ENCODE peak calls at places on chromosome 4, in nine cellular contexts. One of them, this sample, is unnamed.

GRCh38 chr4:169080970-169081369 is 70.9 kb upstream of the CBR4 start:
- DNase-seq in T-cell: no peak
- DNase-seq in stimulated activated CD4-positive, alpha-beta T cell treated with anti-CD3 and anti-CD28 coated beads, TNF-alpha, amount 100 ng/mL, for 4 hours: no peak
- DNase-seq in substantia nigra: no peak
- DNase-seq in cardiac fibroblast: peak
- DNase-seq in HT1080: peak
- DNase-seq in activated naive CD8-positive, alpha-beta T cell treated with anti-CD3 and anti-CD28 coated beads, Interleukin-2, amount 10 ng/mL, durations not matched to agents 7 days and 5 days: no peak
- DNase-seq in head of caudate nucleus: no peak
- DNase-seq in T-helper 9 cell: no peak
- DNase-seq in this sample: no peak

GRCh38 chr4:162201673-162202072 is 37.9 kb upstream of the FSTL5 start:
- DNase-seq in T-cell: no peak
- DNase-seq in stimulated activated CD4-positive, alpha-beta T cell treated with anti-CD3 and anti-CD28 coated beads, TNF-alpha, amount 100 ng/mL, for 4 hours: no peak
- DNase-seq in substantia nigra: no peak
- DNase-seq in cardiac fibroblast: no peak
- DNase-seq in HT1080: peak
- DNase-seq in activated naive CD8-positive, alpha-beta T cell treated with anti-CD3 and anti-CD28 coated beads, Interleukin-2, amount 10 ng/mL, durations not matched to agents 7 days and 5 days: no peak
- DNase-seq in head of caudate nucleus: no peak
- DNase-seq in T-helper 9 cell: no peak
- DNase-seq in this sample: no peak

GRCh38 chr4:182969651-182970279 is 52.6 kb upstream of the DCTD start:
- DNase-seq in T-cell: no peak
- DNase-seq in stimulated activated CD4-positive, alpha-beta T cell treated with anti-CD3 and anti-CD28 coated beads, TNF-alpha, amount 100 ng/mL, for 4 hours: no peak
- DNase-seq in substantia nigra: no peak
- DNase-seq in cardiac fibroblast: no peak
- DNase-seq in HT1080: no peak
- DNase-seq in activated naive CD8-positive, alpha-beta T cell treated with anti-CD3 and anti-CD28 coated beads, Interleukin-2, amount 10 ng/mL, durations not matched to agents 7 days and 5 days: no peak
- DNase-seq in head of caudate nucleus: no peak
- DNase-seq in T-helper 9 cell: no peak
- DNase-seq in this sample: no peak

GRCh38 chr4:8472689-8473197 is 32.2 kb downstream of the TRMT44 start:
- DNase-seq in T-cell: no peak
- DNase-seq in stimulated activated CD4-positive, alpha-beta T cell treated with anti-CD3 and anti-CD28 coated beads, TNF-alpha, amount 100 ng/mL, for 4 hours: no peak
- DNase-seq in substantia nigra: no peak
- DNase-seq in cardiac fibroblast: peak
- DNase-seq in HT1080: peak
- DNase-seq in activated naive CD8-positive, alpha-beta T cell treated with anti-CD3 and anti-CD28 coated beads, Interleukin-2, amount 10 ng/mL, durations not matched to agents 7 days and 5 days: no peak
- DNase-seq in head of caudate nucleus: no peak
- DNase-seq in T-helper 9 cell: no peak
- DNase-seq in this sample: no peak

GRCh38 chr4:8725071-8725841 is 132.7 kb downstream of the CPZ start:
- DNase-seq in T-cell: no peak
- DNase-seq in stimulated activated CD4-positive, alpha-beta T cell treated with anti-CD3 and anti-CD28 coated beads, TNF-alpha, amount 100 ng/mL, for 4 hours: no peak
- DNase-seq in substantia nigra: no peak
- DNase-seq in cardiac fibroblast: no peak
- DNase-seq in HT1080: no peak
- DNase-seq in activated naive CD8-positive, alpha-beta T cell treated with anti-CD3 and anti-CD28 coated beads, Interleukin-2, amount 10 ng/mL, durations not matched to agents 7 days and 5 days: no peak
- DNase-seq in head of caudate nucleus: no peak
- DNase-seq in T-helper 9 cell: no peak
- DNase-seq in this sample: no peak

GRCh38 chr4:6019316-6020263 is 1.4 kb upstream of the C4orf50 start:
- DNase-seq in T-cell: no peak
- DNase-seq in stimulated activated CD4-positive, alpha-beta T cell treated with anti-CD3 and anti-CD28 coated beads, TNF-alpha, amount 100 ng/mL, for 4 hours: no peak
- DNase-seq in substantia nigra: peak
- DNase-seq in cardiac fibroblast: peak
- DNase-seq in HT1080: peak
- DNase-seq in activated naive CD8-positive, alpha-beta T cell treated with anti-CD3 and anti-CD28 coated beads, Interleukin-2, amount 10 ng/mL, durations not matched to agents 7 days and 5 days: no peak
- DNase-seq in head of caudate nucleus: peak
- DNase-seq in T-helper 9 cell: no peak
- DNase-seq in this sample: peak

GRCh38 chr4:119525005-119525749 is 103.4 kb downstream of the PDE5A start:
- DNase-seq in T-cell: no peak
- DNase-seq in stimulated activated CD4-positive, alpha-beta T cell treated with anti-CD3 and anti-CD28 coated beads, TNF-alpha, amount 100 ng/mL, for 4 hours: no peak
- DNase-seq in substantia nigra: no peak
- DNase-seq in cardiac fibroblast: peak
- DNase-seq in HT1080: peak
- DNase-seq in activated naive CD8-positive, alpha-beta T cell treated with anti-CD3 and anti-CD28 coated beads, Interleukin-2, amount 10 ng/mL, durations not matched to agents 7 days and 5 days: no peak
- DNase-seq in head of caudate nucleus: no peak
- DNase-seq in T-helper 9 cell: no peak
- DNase-seq in this sample: no peak

GRCh38 chr4:47930971-47931804 is 16.8 kb upstream of the NFXL1 start:
- DNase-seq in T-cell: no peak
- DNase-seq in stimulated activated CD4-positive, alpha-beta T cell treated with anti-CD3 and anti-CD28 coated beads, TNF-alpha, amount 100 ng/mL, for 4 hours: no peak
- DNase-seq in substantia nigra: no peak
- DNase-seq in cardiac fibroblast: peak
- DNase-seq in HT1080: peak
- DNase-seq in activated naive CD8-positive, alpha-beta T cell treated with anti-CD3 and anti-CD28 coated beads, Interleukin-2, amount 10 ng/mL, durations not matched to agents 7 days and 5 days: no peak
- DNase-seq in head of caudate nucleus: no peak
- DNase-seq in T-helper 9 cell: no peak
- DNase-seq in this sample: no peak

GRCh38 chr4:17315459-17315858 is 196.4 kb downstream of the QDPR start:
- DNase-seq in T-cell: no peak
- DNase-seq in stimulated activated CD4-positive, alpha-beta T cell treated with anti-CD3 and anti-CD28 coated beads, TNF-alpha, amount 100 ng/mL, for 4 hours: no peak
- DNase-seq in substantia nigra: no peak
- DNase-seq in cardiac fibroblast: no peak
- DNase-seq in HT1080: no peak
- DNase-seq in activated naive CD8-positive, alpha-beta T cell treated with anti-CD3 and anti-CD28 coated beads, Interleukin-2, amount 10 ng/mL, durations not matched to agents 7 days and 5 days: no peak
- DNase-seq in head of caudate nucleus: no peak
- DNase-seq in T-helper 9 cell: no peak
- DNase-seq in this sample: no peak

GRCh38 chr4:118727360-118727759 is 42.2 kb downstream of the METTL14 start:
- DNase-seq in T-cell: no peak
- DNase-seq in stimulated activated CD4-positive, alpha-beta T cell treated with anti-CD3 and anti-CD28 coated beads, TNF-alpha, amount 100 ng/mL, for 4 hours: no peak
- DNase-seq in substantia nigra: no peak
- DNase-seq in cardiac fibroblast: no peak
- DNase-seq in HT1080: peak
- DNase-seq in activated naive CD8-positive, alpha-beta T cell treated with anti-CD3 and anti-CD28 coated beads, Interleukin-2, amount 10 ng/mL, durations not matched to agents 7 days and 5 days: no peak
- DNase-seq in head of caudate nucleus: no peak
- DNase-seq in T-helper 9 cell: no peak
- DNase-seq in this sample: no peak

GRCh38 chr4:40747436-40747835 is 2.3 kb upstream of the NSUN7 start:
- DNase-seq in T-cell: no peak
- DNase-seq in stimulated activated CD4-positive, alpha-beta T cell treated with anti-CD3 and anti-CD28 coated beads, TNF-alpha, amount 100 ng/mL, for 4 hours: no peak
- DNase-seq in substantia nigra: no peak
- DNase-seq in cardiac fibroblast: no peak
- DNase-seq in HT1080: no peak
- DNase-seq in activated naive CD8-positive, alpha-beta T cell treated with anti-CD3 and anti-CD28 coated beads, Interleukin-2, amount 10 ng/mL, durations not matched to agents 7 days and 5 days: no peak
- DNase-seq in head of caudate nucleus: no peak
- DNase-seq in T-helper 9 cell: no peak
- DNase-seq in this sample: no peak

GRCh38 chr4:112531146-112531545 is 15.2 kb upstream of the NEUROG2 start:
- DNase-seq in T-cell: no peak
- DNase-seq in stimulated activated CD4-positive, alpha-beta T cell treated with anti-CD3 and anti-CD28 coated beads, TNF-alpha, amount 100 ng/mL, for 4 hours: no peak
- DNase-seq in substantia nigra: no peak
- DNase-seq in cardiac fibroblast: peak
- DNase-seq in HT1080: no peak
- DNase-seq in activated naive CD8-positive, alpha-beta T cell treated with anti-CD3 and anti-CD28 coated beads, Interleukin-2, amount 10 ng/mL, durations not matched to agents 7 days and 5 days: no peak
- DNase-seq in head of caudate nucleus: no peak
- DNase-seq in T-helper 9 cell: no peak
- DNase-seq in this sample: no peak

GRCh38 chr4:23033796-23034195 is 341.1 kb downstream of the GBA3 start:
- DNase-seq in T-cell: no peak
- DNase-seq in stimulated activated CD4-positive, alpha-beta T cell treated with anti-CD3 and anti-CD28 coated beads, TNF-alpha, amount 100 ng/mL, for 4 hours: no peak
- DNase-seq in substantia nigra: no peak
- DNase-seq in cardiac fibroblast: peak
- DNase-seq in HT1080: no peak
- DNase-seq in activated naive CD8-positive, alpha-beta T cell treated with anti-CD3 and anti-CD28 coated beads, Interleukin-2, amount 10 ng/mL, durations not matched to agents 7 days and 5 days: no peak
- DNase-seq in head of caudate nucleus: no peak
- DNase-seq in T-helper 9 cell: no peak
- DNase-seq in this sample: no peak

GRCh38 chr4:10951306-10951705 is 266.7 kb upstream of the CLNK start:
- DNase-seq in T-cell: no peak
- DNase-seq in stimulated activated CD4-positive, alpha-beta T cell treated with anti-CD3 and anti-CD28 coated beads, TNF-alpha, amount 100 ng/mL, for 4 hours: no peak
- DNase-seq in substantia nigra: no peak
- DNase-seq in cardiac fibroblast: no peak
- DNase-seq in HT1080: peak
- DNase-seq in activated naive CD8-positive, alpha-beta T cell treated with anti-CD3 and anti-CD28 coated beads, Interleukin-2, amount 10 ng/mL, durations not matched to agents 7 days and 5 days: no peak
- DNase-seq in head of caudate nucleus: no peak
- DNase-seq in T-helper 9 cell: no peak
- DNase-seq in this sample: no peak

GRCh38 chr4:24857996-24858395 is 54.8 kb downstream of the CCDC149 start:
- DNase-seq in T-cell: no peak
- DNase-seq in stimulated activated CD4-positive, alpha-beta T cell treated with anti-CD3 and anti-CD28 coated beads, TNF-alpha, amount 100 ng/mL, for 4 hours: no peak
- DNase-seq in substantia nigra: no peak
- DNase-seq in cardiac fibroblast: peak
- DNase-seq in HT1080: peak
- DNase-seq in activated naive CD8-positive, alpha-beta T cell treated with anti-CD3 and anti-CD28 coated beads, Interleukin-2, amount 10 ng/mL, durations not matched to agents 7 days and 5 days: no peak
- DNase-seq in head of caudate nucleus: no peak
- DNase-seq in T-helper 9 cell: no peak
- DNase-seq in this sample: no peak

GRCh38 chr4:73864973-73865372 is 4.2 kb upstream of the CXCL1 start:
- DNase-seq in T-cell: no peak
- DNase-seq in stimulated activated CD4-positive, alpha-beta T cell treated with anti-CD3 and anti-CD28 coated beads, TNF-alpha, amount 100 ng/mL, for 4 hours: no peak
- DNase-seq in substantia nigra: no peak
- DNase-seq in cardiac fibroblast: peak
- DNase-seq in HT1080: no peak
- DNase-seq in activated naive CD8-positive, alpha-beta T cell treated with anti-CD3 and anti-CD28 coated beads, Interleukin-2, amount 10 ng/mL, durations not matched to agents 7 days and 5 days: no peak
- DNase-seq in head of caudate nucleus: no peak
- DNase-seq in T-helper 9 cell: no peak
- DNase-seq in this sample: no peak

GRCh38 chr4:100819505-100819904 is 301.7 kb upstream of the EMCN start:
- DNase-seq in T-cell: no peak
- DNase-seq in stimulated activated CD4-positive, alpha-beta T cell treated with anti-CD3 and anti-CD28 coated beads, TNF-alpha, amount 100 ng/mL, for 4 hours: no peak
- DNase-seq in substantia nigra: no peak
- DNase-seq in cardiac fibroblast: no peak
- DNase-seq in HT1080: no peak
- DNase-seq in activated naive CD8-positive, alpha-beta T cell treated with anti-CD3 and anti-CD28 coated beads, Interleukin-2, amount 10 ng/mL, durations not matched to agents 7 days and 5 days: no peak
- DNase-seq in head of caudate nucleus: peak
- DNase-seq in T-helper 9 cell: no peak
- DNase-seq in this sample: no peak

GRCh38 chr4:159400782-159401712 is 298.2 kb downstream of the RAPGEF2 start:
- DNase-seq in T-cell: no peak
- DNase-seq in stimulated activated CD4-positive, alpha-beta T cell treated with anti-CD3 and anti-CD28 coated beads, TNF-alpha, amount 100 ng/mL, for 4 hours: no peak
- DNase-seq in substantia nigra: no peak
- DNase-seq in cardiac fibroblast: peak
- DNase-seq in HT1080: no peak
- DNase-seq in activated naive CD8-positive, alpha-beta T cell treated with anti-CD3 and anti-CD28 coated beads, Interleukin-2, amount 10 ng/mL, durations not matched to agents 7 days and 5 days: no peak
- DNase-seq in head of caudate nucleus: no peak
- DNase-seq in T-helper 9 cell: no peak
- DNase-seq in this sample: no peak

GRCh38 chr4:38013461-38014366 is 53.5 kb downstream of the PTTG2 start:
- DNase-seq in T-cell: no peak
- DNase-seq in stimulated activated CD4-positive, alpha-beta T cell treated with anti-CD3 and anti-CD28 coated beads, TNF-alpha, amount 100 ng/mL, for 4 hours: no peak
- DNase-seq in substantia nigra: no peak
- DNase-seq in cardiac fibroblast: peak
- DNase-seq in HT1080: peak
- DNase-seq in activated naive CD8-positive, alpha-beta T cell treated with anti-CD3 and anti-CD28 coated beads, Interleukin-2, amount 10 ng/mL, durations not matched to agents 7 days and 5 days: no peak
- DNase-seq in head of caudate nucleus: peak
- DNase-seq in T-helper 9 cell: no peak
- DNase-seq in this sample: no peak

GRCh38 chr4:6183740-6184139 is 16.6 kb downstream of the JAKMIP1 start:
- DNase-seq in T-cell: no peak
- DNase-seq in stimulated activated CD4-positive, alpha-beta T cell treated with anti-CD3 and anti-CD28 coated beads, TNF-alpha, amount 100 ng/mL, for 4 hours: no peak
- DNase-seq in substantia nigra: no peak
- DNase-seq in cardiac fibroblast: no peak
- DNase-seq in HT1080: no peak
- DNase-seq in activated naive CD8-positive, alpha-beta T cell treated with anti-CD3 and anti-CD28 coated beads, Interleukin-2, amount 10 ng/mL, durations not matched to agents 7 days and 5 days: no peak
- DNase-seq in head of caudate nucleus: no peak
- DNase-seq in T-helper 9 cell: no peak
- DNase-seq in this sample: peak

GRCh38 chr4:71614626-71615025 is 169.3 kb downstream of the GC start:
- DNase-seq in T-cell: no peak
- DNase-seq in stimulated activated CD4-positive, alpha-beta T cell treated with anti-CD3 and anti-CD28 coated beads, TNF-alpha, amount 100 ng/mL, for 4 hours: no peak
- DNase-seq in substantia nigra: no peak
- DNase-seq in cardiac fibroblast: no peak
- DNase-seq in HT1080: peak
- DNase-seq in activated naive CD8-positive, alpha-beta T cell treated with anti-CD3 and anti-CD28 coated beads, Interleukin-2, amount 10 ng/mL, durations not matched to agents 7 days and 5 days: no peak
- DNase-seq in head of caudate nucleus: no peak
- DNase-seq in T-helper 9 cell: no peak
- DNase-seq in this sample: no peak

GRCh38 chr4:114116861-114117260 is 137.4 kb upstream of the ARSJ start:
- DNase-seq in T-cell: no peak
- DNase-seq in stimulated activated CD4-positive, alpha-beta T cell treated with anti-CD3 and anti-CD28 coated beads, TNF-alpha, amount 100 ng/mL, for 4 hours: no peak
- DNase-seq in substantia nigra: no peak
- DNase-seq in cardiac fibroblast: no peak
- DNase-seq in HT1080: no peak
- DNase-seq in activated naive CD8-positive, alpha-beta T cell treated with anti-CD3 and anti-CD28 coated beads, Interleukin-2, amount 10 ng/mL, durations not matched to agents 7 days and 5 days: no peak
- DNase-seq in head of caudate nucleus: no peak
- DNase-seq in T-helper 9 cell: no peak
- DNase-seq in this sample: no peak

GRCh38 chr4:14168919-14169318 is 541.4 kb upstream of the BOD1L1 start:
- DNase-seq in T-cell: no peak
- DNase-seq in stimulated activated CD4-positive, alpha-beta T cell treated with anti-CD3 and anti-CD28 coated beads, TNF-alpha, amount 100 ng/mL, for 4 hours: no peak
- DNase-seq in substantia nigra: no peak
- DNase-seq in cardiac fibroblast: peak
- DNase-seq in HT1080: peak
- DNase-seq in activated naive CD8-positive, alpha-beta T cell treated with anti-CD3 and anti-CD28 coated beads, Interleukin-2, amount 10 ng/mL, durations not matched to agents 7 days and 5 days: no peak
- DNase-seq in head of caudate nucleus: no peak
- DNase-seq in T-helper 9 cell: no peak
- DNase-seq in this sample: no peak

GRCh38 chr4:8071741-8072140 is 86.9 kb downstream of the ABLIM2 start:
- DNase-seq in T-cell: no peak
- DNase-seq in stimulated activated CD4-positive, alpha-beta T cell treated with anti-CD3 and anti-CD28 coated beads, TNF-alpha, amount 100 ng/mL, for 4 hours: no peak
- DNase-seq in substantia nigra: no peak
- DNase-seq in cardiac fibroblast: no peak
- DNase-seq in HT1080: no peak
- DNase-seq in activated naive CD8-positive, alpha-beta T cell treated with anti-CD3 and anti-CD28 coated beads, Interleukin-2, amount 10 ng/mL, durations not matched to agents 7 days and 5 days: no peak
- DNase-seq in head of caudate nucleus: peak
- DNase-seq in T-helper 9 cell: no peak
- DNase-seq in this sample: no peak

GRCh38 chr4:170071196-170071595 is 18.6 kb downstream of the AADAT start:
- DNase-seq in T-cell: no peak
- DNase-seq in stimulated activated CD4-positive, alpha-beta T cell treated with anti-CD3 and anti-CD28 coated beads, TNF-alpha, amount 100 ng/mL, for 4 hours: no peak
- DNase-seq in substantia nigra: no peak
- DNase-seq in cardiac fibroblast: no peak
- DNase-seq in HT1080: no peak
- DNase-seq in activated naive CD8-positive, alpha-beta T cell treated with anti-CD3 and anti-CD28 coated beads, Interleukin-2, amount 10 ng/mL, durations not matched to agents 7 days and 5 days: no peak
- DNase-seq in head of caudate nucleus: no peak
- DNase-seq in T-helper 9 cell: no peak
- DNase-seq in this sample: no peak

GRCh38 chr4:125085-125820 is 952 bp downstream of the ZNF718 start:
- DNase-seq in T-cell: peak
- DNase-seq in stimulated activated CD4-positive, alpha-beta T cell treated with anti-CD3 and anti-CD28 coated beads, TNF-alpha, amount 100 ng/mL, for 4 hours: no peak
- DNase-seq in substantia nigra: peak
- DNase-seq in cardiac fibroblast: peak
- DNase-seq in HT1080: no peak
- DNase-seq in activated naive CD8-positive, alpha-beta T cell treated with anti-CD3 and anti-CD28 coated beads, Interleukin-2, amount 10 ng/mL, durations not matched to agents 7 days and 5 days: no peak
- DNase-seq in head of caudate nucleus: peak
- DNase-seq in T-helper 9 cell: peak
- DNase-seq in this sample: no peak

GRCh38 chr4:75710246-75710645 is 14.1 kb upstream of the USO1 start:
- DNase-seq in T-cell: no peak
- DNase-seq in stimulated activated CD4-positive, alpha-beta T cell treated with anti-CD3 and anti-CD28 coated beads, TNF-alpha, amount 100 ng/mL, for 4 hours: no peak
- DNase-seq in substantia nigra: no peak
- DNase-seq in cardiac fibroblast: no peak
- DNase-seq in HT1080: no peak
- DNase-seq in activated naive CD8-positive, alpha-beta T cell treated with anti-CD3 and anti-CD28 coated beads, Interleukin-2, amount 10 ng/mL, durations not matched to agents 7 days and 5 days: no peak
- DNase-seq in head of caudate nucleus: no peak
- DNase-seq in T-helper 9 cell: no peak
- DNase-seq in this sample: no peak

GRCh38 chr4:93827272-93827947 is 1.1 kb upstream of the ATOH1 start:
- DNase-seq in T-cell: no peak
- DNase-seq in stimulated activated CD4-positive, alpha-beta T cell treated with anti-CD3 and anti-CD28 coated beads, TNF-alpha, amount 100 ng/mL, for 4 hours: no peak
- DNase-seq in substantia nigra: no peak
- DNase-seq in cardiac fibroblast: no peak
- DNase-seq in HT1080: no peak
- DNase-seq in activated naive CD8-positive, alpha-beta T cell treated with anti-CD3 and anti-CD28 coated beads, Interleukin-2, amount 10 ng/mL, durations not matched to agents 7 days and 5 days: no peak
- DNase-seq in head of caudate nucleus: no peak
- DNase-seq in T-helper 9 cell: no peak
- DNase-seq in this sample: no peak

GRCh38 chr4:48578132-48578964 is 88.3 kb downstream of the ZAR1 start:
- DNase-seq in T-cell: peak
- DNase-seq in stimulated activated CD4-positive, alpha-beta T cell treated with anti-CD3 and anti-CD28 coated beads, TNF-alpha, amount 100 ng/mL, for 4 hours: no peak
- DNase-seq in substantia nigra: peak
- DNase-seq in cardiac fibroblast: peak
- DNase-seq in HT1080: peak
- DNase-seq in activated naive CD8-positive, alpha-beta T cell treated with anti-CD3 and anti-CD28 coated beads, Interleukin-2, amount 10 ng/mL, durations not matched to agents 7 days and 5 days: no peak
- DNase-seq in head of caudate nucleus: peak
- DNase-seq in T-helper 9 cell: peak
- DNase-seq in this sample: peak

GRCh38 chr4:137946423-137946822 is 295.7 kb downstream of the SLC7A11 start:
- DNase-seq in T-cell: no peak
- DNase-seq in stimulated activated CD4-positive, alpha-beta T cell treated with anti-CD3 and anti-CD28 coated beads, TNF-alpha, amount 100 ng/mL, for 4 hours: no peak
- DNase-seq in substantia nigra: no peak
- DNase-seq in cardiac fibroblast: no peak
- DNase-seq in HT1080: peak
- DNase-seq in activated naive CD8-positive, alpha-beta T cell treated with anti-CD3 and anti-CD28 coated beads, Interleukin-2, amount 10 ng/mL, durations not matched to agents 7 days and 5 days: no peak
- DNase-seq in head of caudate nucleus: no peak
- DNase-seq in T-helper 9 cell: no peak
- DNase-seq in this sample: no peak